ENCODE peak calls at places on chromosomes 3 and 15, in ten cellular contexts. T, L, C, W, F, S, M, U, O and P are unnamed samples.

GRCh38 chr15:36347272-36347864 is 232.1 kb upstream of the CDIN1 start:
- DNase-seq in T (no peak), L (no peak), C (no peak), W (no peak), F (no peak), S (no peak), M (no peak), U (no peak), O (no peak), P (no peak)

GRCh38 chr3:127151992-127152391 is 40.9 kb upstream of the PRR23E start:
- DNase-seq in T (no peak), L (no peak), C (peak; percentile 26), W (peak; percentile 43), F (peak; percentile 5), S (no peak), M (no peak), U (peak; percentile 9), O (no peak), P (no peak)

GRCh38 chr15:41950127-41950483 is 22.3 kb downstream of the EHD4 start:
- DNase-seq in T (no peak), L (no peak), C (no peak), W (no peak), F (no peak), S (no peak), M (no peak), U (no peak), O (no peak), P (no peak)

GRCh38 chr15:28876131-28876844 is 9.5 kb upstream of the APBA2 start:
- DNase-seq in T (no peak), L (no peak), C (no peak), W (no peak), F (no peak), S (no peak), M (no peak), U (no peak), O (no peak), P (no peak)

GRCh38 chr15:90071220-90071807 is 31.0 kb downstream of the IDH2 start:
- DNase-seq in T (peak; percentile 88), L (peak; percentile 83), C (peak; percentile 76), W (peak; percentile 83), F (peak; percentile 62), S (peak; percentile 78), M (peak; percentile 90), U (peak; percentile 86), O (peak; percentile 87), P (peak; percentile 47)

GRCh38 chr15:70853855-70854668 is at the start of gene LARP6:
- DNase-seq in T (peak; percentile 81), L (no peak), C (no peak), W (peak; percentile 53), F (peak; percentile 22), S (peak; percentile 76), M (peak; percentile 62), U (peak; percentile 30), O (peak; percentile 10), P (no peak)

GRCh38 chr3:50154840-50155490 is at the start of gene SEMA3F:
- DNase-seq in T (peak; percentile 84), L (peak; percentile 88), C (peak; percentile 62), W (peak; percentile 56), F (peak; percentile 81), S (peak; percentile 63), M (peak; percentile 78), U (peak; percentile 51), O (peak; percentile 76), P (no peak)

GRCh38 chr15:93566777-93567176 is 477.8 kb upstream of the RGMA start:
- DNase-seq in T (no peak), L (no peak), C (no peak), W (no peak), F (peak; percentile 97), S (no peak), M (no peak), U (no peak), O (no peak), P (no peak)

GRCh38 chr15:57591237-57591821 is 375 bp upstream of the MYZAP start:
- DNase-seq in T (no peak), L (no peak), C (no peak), W (no peak), F (no peak), S (no peak), M (no peak), U (no peak), O (no peak), P (no peak)

GRCh38 chr3:194328080-194328571 is 23.0 kb downstream of the CPN2 start:
- DNase-seq in T (peak; percentile 71), L (no peak), C (no peak), W (peak; percentile 56), F (peak; percentile 68), S (no peak), M (peak; percentile 54), U (peak; percentile 55), O (no peak), P (no peak)

GRCh38 chr3:34212175-34212574 is 413.7 kb downstream of the PDCD6IP start:
- DNase-seq in T (no peak), L (no peak), C (peak; percentile 12), W (peak; percentile 5), F (no peak), S (no peak), M (no peak), U (no peak), O (no peak), P (no peak)

GRCh38 chr3:40532252-40532651 is 7.5 kb downstream of the ZNF621 start:
- DNase-seq in T (no peak), L (no peak), C (no peak), W (no peak), F (no peak), S (no peak), M (no peak), U (no peak), O (no peak), P (no peak)

GRCh38 chr3:4476507-4476906 is 9.4 kb upstream of the SUMF1 start:
- DNase-seq in T (no peak), L (no peak), C (no peak), W (no peak), F (no peak), S (no peak), M (peak; percentile 18), U (no peak), O (no peak), P (no peak)

GRCh38 chr3:89571707-89572106 is 464.3 kb downstream of the EPHA3 start:
- DNase-seq in T (peak; percentile 44), L (peak; percentile 57), C (no peak), W (no peak), F (no peak), S (peak; percentile 31), M (peak; percentile 69), U (no peak), O (no peak), P (no peak)

GRCh38 chr15:72339777-72340177 is 19.8 kb upstream of the CELF6 start:
- DNase-seq in T (no peak), L (no peak), C (peak; percentile 97), W (peak; percentile 97), F (peak; percentile 18), S (no peak), M (peak; percentile 92), U (peak; percentile 96), O (no peak), P (peak; percentile 98)

GRCh38 chr3:129605593-129606521 is 619 bp downstream of the PLXND1 start:
- DNase-seq in T (peak; percentile 82), L (peak; percentile 82), C (peak; percentile 59), W (peak; percentile 61), F (peak; percentile 25), S (peak; percentile 57), M (peak; percentile 60), U (peak; percentile 48), O (peak; percentile 15), P (no peak)
- H3K4me3 ChIP-seq in T (peak overlapping the region; percentile 68), L (peak overlapping the region; percentile 89), C (peak overlapping the region; percentile 63), W (peak overlapping the region; percentile 82), F (peak overlapping the region; percentile 28), S (peak overlapping the region; percentile 82), M (peak overlapping the region; percentile 34), U (peak overlapping the region; percentile 88), O (peak overlapping the region; percentile 47), P (peak overlapping the region; percentile 68)

DNA sequence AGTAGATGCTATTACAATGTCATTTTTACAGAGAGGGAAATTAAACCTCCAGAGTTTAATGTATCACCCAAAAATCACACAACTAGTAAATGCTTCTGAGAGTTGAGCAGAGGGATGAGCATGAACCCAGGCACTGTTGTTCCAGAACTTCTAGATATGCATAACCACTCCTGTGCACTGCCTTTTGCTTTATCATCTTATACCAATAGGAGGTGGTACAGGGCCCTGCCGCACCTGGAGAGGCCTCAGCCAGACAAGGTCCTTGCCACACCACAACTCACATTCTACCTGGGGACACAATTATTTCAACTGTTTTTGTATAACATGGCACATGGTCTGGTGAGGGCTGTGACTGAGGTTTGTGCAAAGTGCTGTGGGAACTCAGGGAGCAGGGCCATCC is 78.5 kb upstream of the NTRK3 start:
- DNase-seq in T (no peak), L (no peak), C (no peak), W (no peak), F (no peak), S (no peak), M (no peak), U (no peak), O (no peak), P (no peak)
- TF ChIP-seq CTCF in T (no peak), L (no peak), C (no peak), W (no peak), F (no peak), S (no peak), M (no peak), U (no peak), O (no peak), P (no peak)

DNA sequence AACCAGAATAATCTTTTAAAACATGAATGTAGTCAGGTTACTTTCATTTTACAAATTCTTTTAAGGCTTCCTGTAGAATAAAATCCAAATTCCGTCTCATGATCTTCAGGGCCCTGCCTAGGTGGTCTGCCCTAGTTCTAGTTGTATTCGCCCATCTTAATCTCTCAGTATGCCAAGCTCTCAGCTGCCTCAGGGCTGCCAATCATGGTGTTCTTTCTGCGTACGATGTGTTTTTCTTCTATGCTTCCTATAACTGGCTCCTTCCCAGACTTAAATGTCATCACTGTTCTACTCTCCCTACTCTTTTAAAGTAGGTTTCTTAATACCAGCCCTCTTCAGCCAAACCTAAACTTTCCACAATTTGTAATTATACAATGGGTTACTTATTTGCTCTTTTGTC is 107.4 kb downstream of the GREM1 start:
- DNase-seq in T (no peak), L (no peak), C (no peak), W (no peak), F (no peak), S (no peak), M (peak; percentile 63), U (no peak), O (no peak), P (no peak)
- H3K4me3 ChIP-seq in T (no peak overlapping the region), L (no peak overlapping the region), C (no peak overlapping the region), W (no peak overlapping the region), F (no peak overlapping the region), S (no peak overlapping the region), M (no peak overlapping the region), U (no peak overlapping the region), O (no peak overlapping the region), P (no peak overlapping the region)

DNA sequence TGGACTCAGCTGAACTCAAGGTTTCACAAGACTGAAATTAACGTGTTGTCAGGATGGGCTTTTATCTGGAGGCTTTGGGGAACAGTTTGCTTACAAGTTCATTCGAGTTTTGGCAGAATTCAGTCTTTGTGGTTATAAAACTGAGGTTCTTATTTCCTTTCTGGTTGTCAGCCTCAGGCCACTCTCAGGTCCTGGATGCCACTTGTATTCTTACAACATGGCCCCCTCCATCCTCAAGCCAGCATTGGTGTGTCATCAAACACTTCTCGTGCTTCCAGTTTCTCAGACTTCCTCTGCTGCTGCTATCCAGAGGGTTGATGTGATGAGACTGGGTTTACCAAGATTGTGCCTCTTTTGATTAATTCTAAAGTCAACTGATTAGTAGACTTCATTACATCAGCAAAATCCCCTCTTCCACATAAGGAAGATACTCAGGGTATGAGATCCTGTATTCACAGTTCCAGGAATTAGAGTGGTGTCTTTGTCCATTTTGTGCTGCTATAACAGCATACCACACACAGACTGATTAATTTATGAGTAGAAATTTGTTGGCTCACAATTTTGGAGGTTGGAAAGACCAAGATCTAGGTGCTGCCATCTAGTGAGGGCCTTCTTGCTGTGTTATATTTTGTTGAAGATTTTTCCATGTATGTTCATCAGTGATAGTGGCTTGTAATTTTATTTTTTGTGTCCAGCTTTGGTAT is 10.9 kb downstream of the LRCH3 start:
- DNase-seq in T (no peak), L (no peak), C (peak; percentile 53), W (peak; percentile 57), F (peak; percentile 60), S (no peak), M (peak; percentile 62), U (peak; percentile 49), O (peak; percentile 90), P (no peak)
- TF ChIP-seq CTCF in T (peak; percentile 22), L (peak; percentile 38), C (peak; percentile 35), W (peak; percentile 40), F (peak; percentile 58), S (peak; percentile 33), M (peak; percentile 53), U (peak; percentile 53), O (peak; percentile 67), P (peak; percentile 34)